ENCODE peak calls at places on chromosomes 12 and 14, in five cellular contexts. X is IMR-90, J is GM12878, T is gastrocnemius medialis, H is tibial nerve. D is an unnamed sample. For H3K4me1, the result is how much of the 10 kb centered on the place peaks cover.

GRCh38 chr12:69655616-69656336 is 43.3 kb downstream of the BEST3 start:
- DNase-seq in T (no peak), X (peak), J (no peak), H (no peak), D (no peak)

GRCh38 chr12:132170094-132170636 is 25.9 kb downstream of the NOC4L start:
- DNase-seq in H (no peak), J (no peak), T (no peak), X (peak), D (no peak)

GRCh38 chr12:114729731-114730130 is 45.8 kb upstream of the TBX3 start:
- DNase-seq in H (no peak), T (no peak), J (no peak), X (peak), D (no peak)

GRCh38 chr12:13390381-13390856 is 193.9 kb downstream of the EMP1 start:
- DNase-seq in J (no peak), X (peak), T (peak), H (peak), D (no peak)

GRCh38 chr12:131942671-131943070 is 7.1 kb upstream of the EP400 start:
- DNase-seq in J (no peak), H (no peak), X (no peak), T (no peak), D (no peak)

GRCh38 chr12:25135531-25136154 is 59.3 kb downstream of the DNAI7 start:
- DNase-seq in J (no peak), T (no peak), X (no peak), H (no peak), D (no peak)

GRCh38 chr14:96096639-96097610 is 57.8 kb downstream of the C14orf132 start:
- DNase-seq in H (no peak), T (no peak), X (no peak), J (no peak), D (no peak)

GRCh38 chr14:80805136-80805535 is 136.4 kb downstream of the CEP128 start:
- DNase-seq in H (no peak), J (no peak), X (peak), T (no peak), D (no peak)

GRCh38 chr12:127811988-127812387 is 455.0 kb upstream of the TMEM132C start:
- DNase-seq in X (no peak), H (no peak), J (no peak), T (no peak), D (no peak)

GRCh38 chr14:47240755-47241437 is 434.5 kb downstream of the MDGA2 start:
- DNase-seq in H (no peak), T (no peak), X (no peak), J (no peak), D (no peak)

GRCh38 chr12:46364777-46365580 is 7.6 kb downstream of the SLC38A2 start:
- DNase-seq in T (peak), H (peak), X (peak), J (no peak), D (no peak)

GRCh38 chr14:52485350-52485960 is 66.8 kb downstream of the TXNDC16 start:
- DNase-seq in X (peak), H (no peak), T (no peak), J (no peak), D (no peak)

GRCh38 chr14:41785696-41786095 is 179.0 kb downstream of the LRFN5 start:
- DNase-seq in J (no peak), H (no peak), T (no peak), X (no peak), D (no peak)

GRCh38 chr14:96617635-96618034 is 115.5 kb downstream of the PAPOLA start:
- DNase-seq in X (no peak), T (no peak), J (no peak), H (no peak), D (no peak)

GRCh38 chr12:124609041-124609984 is 41.9 kb upstream of the NCOR2 start:
- DNase-seq in X (peak), T (no peak), J (peak), H (peak), D (peak)

GRCh38 chr12:30928356-30929264 is 2.1 kb downstream of the TSPAN11 start:
- DNase-seq in H (no peak), J (no peak), X (no peak), T (no peak), D (no peak)

GRCh38 chr12:124915249-124916236 is 1.1 kb upstream of the UBC start:
- DNase-seq in X (peak), T (peak), H (peak), J (no peak), D (no peak)

GRCh38 chr12:93626160-93626559 is 51.0 kb upstream of the CRADD start:
- DNase-seq in X (peak), H (no peak), J (no peak), T (no peak), D (no peak)

GRCh38 chr12:11822071-11822818 is 172.8 kb downstream of the ETV6 start:
- DNase-seq in H (no peak), T (no peak), J (peak), X (peak), D (no peak)

GRCh38 chr12:52423035-52423434 is 11.1 kb downstream of the KRT75 start:
- DNase-seq in H (no peak), J (no peak), X (no peak), T (no peak), D (no peak)

GRCh38 chr14:96717116-96717515 is 80.1 kb upstream of the VRK1 start:
- DNase-seq in H (no peak), X (no peak), T (no peak), J (no peak), D (no peak)

GRCh38 chr14:70289138-70289537 is 70.3 kb downstream of the COX16 start:
- DNase-seq in H (no peak), X (no peak), J (peak), T (no peak), D (no peak)

GRCh38 chr14:64337901-64338615 is 43.9 kb upstream of the ESR2 start:
- DNase-seq in H (no peak), X (peak), J (no peak), T (no peak), D (no peak)

GRCh38 chr14:23640524-23641141 is 4.5 kb downstream of the DHRS2 start:
- DNase-seq in H (peak), T (no peak), X (peak), J (no peak), D (no peak)

GRCh38 chr12:107884769-107885694 is 110.5 kb downstream of the ASCL4 start:
- DNase-seq in X (peak), T (no peak), H (no peak), J (no peak), D (peak)

GRCh38 chr14:92323916-92324818 is 1.2 kb downstream of the SLC24A4 start:
- DNase-seq in T (no peak), X (no peak), H (no peak), J (no peak), D (no peak)

GRCh38 chr12:30792648-30793499 is 38.1 kb upstream of the CAPRIN2 start:
- DNase-seq in X (peak), H (no peak), T (peak), J (no peak), D (no peak)

GRCh38 chr12:45312012-45312411 is 96.1 kb downstream of the ANO6 start:
- DNase-seq in J (no peak), H (no peak), X (no peak), T (no peak), D (no peak)

GRCh38 chr14:91496790-91497189 is 13.3 kb downstream of the PPP4R3A start:
- DNase-seq in J (no peak), T (no peak), X (no peak), H (no peak), D (no peak)

GRCh38 chr14:57495409-57495808 is 1.8 kb upstream of the CCDC198 start:
- DNase-seq in X (no peak), H (no peak), J (no peak), T (no peak), D (no peak)

GRCh38 chr12:127459687-127460086 is 807.3 kb upstream of the TMEM132C start:
- DNase-seq in X (no peak), J (no peak), T (no peak), H (no peak), D (no peak)

GRCh38 chr14:60204104-60204842 is 39.1 kb upstream of the DHRS7 start:
- DNase-seq in T (no peak), H (no peak), J (peak), X (no peak), D (no peak)

GRCh38 chr14:54207991-54208520 is 188.8 kb upstream of the CDKN3 start:
- DNase-seq in X (no peak), T (no peak), J (no peak), H (no peak), D (no peak)

GRCh38 chr12:118151755-118152154 is 15.8 kb downstream of the PEBP1 start:
- DNase-seq in J (no peak), H (no peak), T (no peak), X (no peak), D (no peak)

GRCh38 chr14:68897559-68898160 is 81.4 kb downstream of the ACTN1 start:
- DNase-seq in H (no peak), T (no peak), J (no peak), X (no peak), D (no peak)

DNA sequence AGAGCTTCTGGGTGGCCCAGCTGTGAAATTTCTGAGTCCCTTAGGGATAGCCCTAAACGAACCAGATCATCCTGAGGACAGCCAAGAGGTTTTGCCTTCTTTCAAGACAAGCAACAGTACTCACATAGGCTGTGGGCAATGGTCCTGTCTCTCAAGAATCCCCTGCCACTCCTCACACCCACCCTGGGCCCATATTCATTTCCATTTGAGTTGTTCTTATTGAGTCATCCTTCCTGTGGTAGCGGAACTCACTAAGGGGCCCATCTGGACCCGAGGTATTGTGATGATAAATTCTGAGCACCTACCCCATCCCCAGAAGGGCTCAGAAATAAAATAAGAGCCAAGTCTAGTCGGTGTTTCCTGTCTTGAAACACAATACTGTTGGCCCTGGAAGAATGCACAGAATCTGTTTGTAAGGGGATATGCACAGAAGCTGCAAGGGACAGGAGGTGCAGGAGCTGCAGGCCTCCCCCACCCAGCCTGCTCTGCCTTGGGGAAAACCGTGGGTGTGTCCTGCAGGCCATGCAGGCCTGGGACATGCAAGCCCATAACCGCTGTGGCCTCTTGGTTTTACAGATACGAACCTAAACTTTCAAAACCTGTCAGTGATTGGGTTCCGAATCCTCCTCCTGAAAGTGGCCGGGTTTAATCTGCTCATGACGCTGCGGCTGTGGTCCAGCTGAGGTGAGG is 38.9 kb downstream of the DAD1 start:
- DNase-seq in J (peak), H (no peak), X (peak), T (no peak), D (no peak)
- H3K4me1 ChIP-seq in J (half or more), H (under half), X (under half), T (under half), D (half or more)

GRCh38 chr14:22316473-22316872 is 272.6 kb downstream of the DAD1 start:
- DNase-seq in T (no peak), H (no peak), X (no peak), J (no peak), D (no peak)

GRCh38 chr14:22315336-22315735 is 273.7 kb downstream of the DAD1 start:
- DNase-seq in J (no peak), X (no peak), T (no peak), H (no peak), D (no peak)

GRCh38 chr14:22311625-22312024 is 277.4 kb downstream of the DAD1 start:
- DNase-seq in J (no peak), H (no peak), X (no peak), T (no peak), D (no peak)

GRCh38 chr14:22313172-22313801 is 275.7 kb downstream of the DAD1 start:
- DNase-seq in X (peak), H (no peak), T (no peak), J (no peak), D (no peak)

DNA sequence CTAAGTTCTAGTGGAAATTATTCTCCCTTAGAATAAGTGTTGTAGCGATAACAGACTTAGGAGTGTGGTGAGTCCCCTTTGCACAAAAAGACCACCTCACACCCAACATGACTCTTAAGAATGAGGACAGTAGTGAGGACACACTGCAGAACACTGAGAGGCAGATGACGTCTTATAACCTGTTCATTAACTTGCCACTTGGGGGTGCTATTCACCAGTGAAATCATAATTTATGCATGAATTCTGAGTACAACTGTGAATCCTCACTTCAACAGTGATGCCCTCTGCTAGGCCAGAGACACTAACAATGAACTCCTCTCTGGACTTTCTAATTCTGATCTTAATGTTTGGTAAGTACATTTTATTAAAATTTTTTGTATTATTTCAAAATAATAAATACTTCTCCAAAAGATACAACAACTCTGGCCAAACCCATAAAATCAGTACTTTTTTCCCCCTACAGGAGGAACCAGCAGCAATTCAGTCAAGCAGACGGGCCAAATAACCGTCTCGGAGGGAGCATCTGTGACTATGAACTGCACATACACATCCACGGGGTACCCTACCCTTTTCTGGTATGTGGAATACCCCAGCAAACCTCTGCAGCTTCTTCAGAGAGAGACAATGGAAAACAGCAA is 274.7 kb downstream of the DAD1 start:
- DNase-seq in T (no peak), H (no peak), X (peak), J (peak), D (no peak)
- TF ChIP-seq POLR2A in T (no peak), H (no peak), X (no peak), J (no peak), D (no peak)

GRCh38 chr12:88371416-88372183 is 208.7 kb downstream of the KITLG start:
- DNase-seq in H (no peak), X (no peak), T (no peak), J (no peak), D (no peak)
- H3K27ac ChIP-seq in H (no peak), X (no peak), T (no peak), J (no peak), D (peak)

DNA sequence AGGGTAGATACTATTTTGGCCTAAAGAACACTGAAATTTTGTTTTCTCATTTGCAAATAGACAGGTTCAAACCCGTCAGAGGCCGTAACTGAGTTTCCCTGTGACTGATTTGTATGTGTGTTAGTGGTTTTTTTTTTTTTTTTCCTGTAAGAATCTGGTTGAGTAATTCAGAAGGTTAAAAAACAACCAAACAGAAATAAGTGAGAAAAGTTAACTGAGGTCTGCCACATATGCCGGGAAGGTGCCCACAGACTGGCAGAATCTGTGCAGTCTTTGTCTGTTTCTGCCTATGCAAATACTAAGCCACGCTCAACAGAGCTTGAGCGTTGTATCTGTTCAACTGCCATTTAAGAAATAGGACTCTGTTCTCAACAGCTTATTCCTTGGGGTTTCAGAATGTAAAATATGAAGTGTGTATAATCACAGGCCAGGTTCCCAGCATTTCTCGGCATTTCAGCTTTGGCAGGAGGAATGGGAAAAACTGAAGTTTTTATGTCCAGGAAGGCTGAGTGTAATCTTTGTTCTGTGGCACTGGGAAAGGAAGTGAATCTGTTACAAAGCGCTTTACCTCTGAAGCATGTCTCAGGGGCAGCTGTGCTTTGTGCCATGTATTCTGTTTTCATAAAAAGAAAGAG is 181.9 kb downstream of the PRKCH start:
- DNase-seq in X (peak), T (no peak), H (no peak), J (peak), D (no peak)
- H3K4me1 ChIP-seq in X (under half), T (under half), H (under half), J (under half), D (under half)

DNA sequence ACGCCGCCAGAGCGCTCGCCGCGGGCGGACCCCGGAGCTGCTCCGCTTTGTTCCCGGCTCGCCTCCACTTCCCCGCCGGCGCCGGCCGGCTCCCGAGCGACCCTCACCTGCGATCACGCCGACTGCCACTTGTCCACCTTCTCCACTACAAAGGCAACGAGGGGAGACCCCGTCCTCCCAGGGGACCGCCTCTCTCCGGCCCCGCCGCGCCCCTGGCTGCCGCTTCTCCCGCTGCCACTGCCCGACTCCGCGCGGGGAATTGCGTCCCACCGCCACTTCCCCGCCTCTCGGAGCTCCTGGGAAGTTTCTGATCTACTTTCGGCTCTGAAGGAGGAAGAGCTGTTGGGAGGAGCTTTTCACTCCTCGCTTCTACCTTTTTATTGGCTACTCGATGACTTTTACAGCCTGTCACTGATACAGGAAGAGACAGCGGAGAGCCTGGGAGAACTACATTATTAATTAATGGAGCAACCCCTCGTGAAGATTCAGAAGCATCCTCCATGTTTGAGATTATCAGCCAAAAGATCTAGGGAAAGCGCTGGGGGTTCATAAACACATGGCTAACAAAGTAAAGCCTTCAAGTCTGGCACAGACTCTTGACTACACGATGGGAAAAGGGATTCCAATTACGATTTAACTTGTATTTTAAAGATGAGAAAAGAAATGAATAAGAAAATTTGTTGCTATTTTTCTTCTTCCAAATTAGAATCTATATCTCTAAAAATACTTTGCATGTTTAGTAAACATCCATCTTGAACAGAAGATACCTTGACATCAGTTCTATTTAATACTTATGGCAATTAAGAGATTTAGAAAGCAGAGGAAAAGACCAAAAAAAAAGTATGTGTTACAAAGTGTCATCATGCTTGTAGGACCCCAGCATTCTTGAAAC is at the start of gene BAZ1A:
- DNase-seq in T (peak), H (peak), X (peak), J (peak), D (no peak)
- TF ChIP-seq POLR2A in T (peak), H (peak), X (peak), J (peak), D (peak)

GRCh38 chr12:91272456-91273063 is 89.9 kb upstream of the DCN start:
- DNase-seq in J (no peak), X (no peak), T (peak), H (peak), D (no peak)

GRCh38 chr12:91276529-91276928 is 93.9 kb upstream of the DCN start:
- DNase-seq in X (peak), H (no peak), T (no peak), J (no peak), D (no peak)

GRCh38 chr12:91274886-91275285 is 92.3 kb upstream of the DCN start:
- DNase-seq in J (no peak), X (peak), T (no peak), H (no peak), D (no peak)

GRCh38 chr12:91273542-91273941 is 90.9 kb upstream of the DCN start:
- DNase-seq in T (no peak), J (no peak), H (no peak), X (no peak), D (no peak)
- H3K27ac ChIP-seq in T (peak), J (no peak), H (peak), X (peak), D (peak)

D was measured in esophagus squamous epithelium.